ENCODE peak calls at places on chromosomes 12 and 14, in six cellular contexts. E is psoas muscle, J is fibroblast of pulmonary artery, F is astrocyte of the spinal cord, C is RWPE1, V is GM12865. D is an unnamed sample.

GRCh38 chr12:94379479-94380113 is 80.1 kb downstream of the CEP83 start:
- DNase-seq in C (no peak), J (no peak), F (no peak), E (no peak), V (peak), D (no peak)

GRCh38 chr14:95533391-95533821 is 1.4 kb upstream of the GLRX5 start:
- DNase-seq in V (peak), C (no peak), J (peak), E (no peak), F (peak), D (peak)

GRCh38 chr12:25830456-25830855 is 128.0 kb upstream of the RASSF8 start:
- DNase-seq in V (no peak), C (no peak), E (no peak), J (no peak), F (peak), D (peak)

GRCh38 chr12:3185260-3185870 is 108.2 kb downstream of the TSPAN9 start:
- DNase-seq in V (no peak), E (peak), J (no peak), F (no peak), C (no peak), D (no peak)

GRCh38 chr14:40312296-40312695 is 880.1 kb upstream of the FBXO33 start:
- DNase-seq in E (no peak), V (no peak), J (no peak), F (no peak), C (no peak), D (no peak)

GRCh38 chr14:87996276-87996592 is 3.3 kb upstream of the GALC start:
- DNase-seq in E (no peak), C (no peak), F (no peak), V (no peak), J (peak), D (no peak)

GRCh38 chr14:90294872-90295271 is 36.9 kb downstream of the NRDE2 start:
- DNase-seq in J (no peak), F (no peak), V (no peak), C (no peak), E (no peak), D (no peak)

GRCh38 chr12:20148241-20148640 is 220.1 kb upstream of the PDE3A start:
- DNase-seq in V (no peak), E (no peak), F (no peak), J (no peak), C (no peak), D (no peak)

GRCh38 chr14:104213301-104214034 is 75.1 kb downstream of the KIF26A start:
- DNase-seq in C (no peak), J (no peak), E (peak), V (no peak), F (no peak), D (no peak)

GRCh38 chr14:56874375-56874774 is 64.1 kb upstream of the OTX2 start:
- DNase-seq in E (no peak), F (no peak), J (no peak), V (peak), C (no peak), D (no peak)

GRCh38 chr14:89374908-89375307 is 42.1 kb downstream of the FOXN3 start:
- DNase-seq in F (no peak), J (no peak), V (no peak), C (no peak), E (no peak), D (no peak)

DNA sequence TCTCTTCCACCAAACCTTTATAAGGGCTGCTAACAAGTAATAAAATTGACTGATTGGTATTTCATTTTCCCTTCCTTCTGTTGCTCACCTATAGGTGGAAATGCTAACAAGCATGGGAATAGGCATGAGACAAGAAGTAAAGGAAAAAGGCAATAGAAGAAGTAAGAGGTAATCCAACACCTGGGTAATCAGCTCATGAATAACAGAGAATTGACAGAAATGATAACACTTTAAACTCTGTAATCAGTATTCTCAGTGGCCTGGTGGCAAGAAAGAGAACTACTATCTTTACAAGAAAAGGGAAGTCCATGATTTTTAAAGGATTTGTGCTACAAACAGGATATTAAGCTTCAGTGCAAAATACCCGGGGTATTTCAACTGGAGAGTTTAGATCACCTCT is 737.8 kb downstream of the RERGL start:
- DNase-seq in J (no peak), C (no peak), F (no peak), V (no peak), E (no peak), D (no peak)
- TF ChIP-seq CTCF in J (no peak), C (no peak), F (no peak), V (no peak), E (no peak), D (peak)

GRCh38 chr14:77109656-77110055 is 11.6 kb downstream of the CIPC start:
- DNase-seq in J (no peak), F (no peak), E (no peak), V (no peak), C (no peak), D (no peak)

GRCh38 chr14:77110286-77110685 is 12.2 kb downstream of the CIPC start:
- DNase-seq in C (no peak), J (no peak), E (no peak), F (no peak), V (no peak), D (no peak)

GRCh38 chr14:77106666-77107065 is 8.6 kb downstream of the CIPC start:
- DNase-seq in J (no peak), C (no peak), E (no peak), F (no peak), V (no peak), D (no peak)

GRCh38 chr14:77107228-77107627 is 9.2 kb downstream of the CIPC start:
- DNase-seq in J (no peak), E (no peak), F (no peak), V (no peak), C (no peak), D (no peak)

GRCh38 chr14:77108753-77109152 is 10.7 kb downstream of the CIPC start:
- DNase-seq in J (no peak), V (no peak), C (no peak), E (no peak), F (no peak), D (no peak)
- TF ChIP-seq CTCF in J (no peak), V (no peak), C (no peak), E (no peak), F (no peak), D (peak)

GRCh38 chr14:64891839-64892375 is 12.2 kb upstream of the SPTB start:
- DNase-seq in C (peak), E (no peak), F (peak), V (peak), J (peak), D (peak)
- TF ChIP-seq CTCF in C (peak), E (peak), F (peak), V (peak), J (peak), D (peak)

DNA sequence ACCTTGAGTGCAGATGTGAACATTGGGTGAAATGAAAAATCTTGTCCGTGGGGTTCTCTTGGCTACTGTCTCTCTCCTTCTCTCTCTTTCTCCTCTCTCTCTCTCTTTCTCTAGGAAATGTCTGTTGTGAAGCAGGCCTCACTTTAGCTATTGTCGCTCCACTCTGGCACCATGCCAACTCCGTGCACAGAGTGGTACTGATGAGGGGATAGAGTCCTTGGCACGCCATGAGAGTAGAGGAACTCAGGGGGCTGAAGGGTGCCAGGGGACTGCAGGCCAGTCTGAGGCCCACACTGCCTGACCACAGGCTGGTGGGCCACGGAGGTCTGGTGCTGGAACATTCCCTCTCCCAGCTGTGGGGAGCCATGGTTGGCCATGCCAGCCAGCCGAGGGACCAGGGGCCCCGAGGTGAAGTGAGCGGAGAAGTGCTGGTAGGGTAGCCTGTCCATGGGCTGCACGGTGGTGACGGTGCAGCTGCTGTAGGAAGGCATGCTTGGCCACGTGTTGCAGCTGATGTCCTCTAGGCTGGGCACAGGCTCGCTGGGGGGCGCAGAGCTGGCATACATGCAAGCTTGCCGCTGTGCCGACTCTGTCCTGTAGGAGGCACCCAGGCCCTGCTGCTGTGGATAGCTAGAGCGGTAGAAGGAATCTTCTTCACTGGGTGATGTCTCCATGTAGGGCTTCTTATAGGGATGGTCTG is 50.4 kb downstream of the TBX5 start:
- DNase-seq in C (no peak), E (no peak), V (peak), F (no peak), J (no peak), D (no peak)
- TF ChIP-seq CTCF in C (no peak), E (no peak), V (peak), F (no peak), J (no peak), D (peak)

DNA sequence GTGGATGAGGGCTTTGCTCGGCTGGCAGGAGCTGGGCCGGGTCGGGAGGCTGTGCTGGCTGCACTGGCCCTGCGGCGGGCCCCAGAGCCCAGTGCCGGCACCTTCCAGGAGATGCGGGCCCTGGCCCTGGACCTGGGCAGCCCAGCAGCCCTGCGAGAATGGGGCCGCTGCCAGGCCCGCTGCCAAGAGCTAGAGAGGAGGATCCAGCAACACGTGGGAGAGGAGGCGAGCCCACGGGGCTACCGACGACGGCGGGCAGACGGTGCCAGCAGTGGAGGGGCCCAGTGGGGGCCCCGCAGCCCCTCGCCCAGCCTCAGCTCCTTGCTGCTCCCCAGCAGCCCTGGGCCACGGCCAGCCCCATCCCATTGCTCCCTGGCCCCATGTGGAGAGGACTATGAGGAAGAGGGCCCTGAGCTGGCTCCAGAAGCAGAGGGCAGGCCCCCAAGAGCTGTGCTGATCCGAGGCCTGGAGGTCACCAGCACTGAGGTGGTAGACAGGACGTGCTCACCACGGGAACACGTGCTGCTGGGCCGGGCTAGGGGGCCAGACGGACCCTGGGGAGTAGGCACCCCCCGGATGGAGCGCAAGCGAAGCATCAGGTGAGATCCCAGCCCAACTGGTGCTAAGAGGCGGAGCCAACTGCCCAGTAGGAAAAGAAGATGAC is 11.5 kb downstream of the ARHGEF40 start:
- DNase-seq in C (no peak), J (no peak), V (no peak), F (no peak), E (no peak), D (no peak)
- TF ChIP-seq CTCF in C (no peak), J (no peak), V (no peak), F (no peak), E (no peak), D (no peak)

D was measured in HFFc6.